ENCODE peak calls at places on chromosomes 11 and 22, in seven cellular contexts. J, B, L, R, I, K and G are unnamed samples.

GRCh38 chr11:78339483-78339882 is 78.1 kb downstream of the GAB2 start:
- DNase-seq in J (no peak), L (peak; percentile 8), I (no peak), R (no peak), K (no peak), B (no peak), G (no peak)

GRCh38 chr11:92596596-92597317 is 372.1 kb downstream of the FAT3 start:
- DNase-seq in J (peak; percentile 7), K (no peak), L (no peak), B (no peak), I (no peak), R (no peak), G (no peak)

GRCh38 chr22:50313600-50313999 is 6.2 kb upstream of the PLXNB2 start:
- DNase-seq in I (no peak), R (no peak), B (no peak), K (no peak), L (no peak), J (no peak), G (no peak)

GRCh38 chr11:17224727-17225126 is 16.9 kb upstream of the PIK3C2A start:
- DNase-seq in I (no peak), B (no peak), R (no peak), K (no peak), L (no peak), J (no peak), G (no peak)

GRCh38 chr11:79413258-79413657 is 27.6 kb downstream of the TENM4 start:
- DNase-seq in K (no peak), R (peak; percentile 94), J (peak; percentile 89), L (peak; percentile 18), I (no peak), B (no peak), G (peak; percentile 79)

GRCh38 chr11:24161587-24161986 is 335.3 kb upstream of the LUZP2 start:
- DNase-seq in J (no peak), L (no peak), B (no peak), I (no peak), K (no peak), R (no peak), G (no peak)

GRCh38 chr22:19882446-19883381 is 28.0 kb upstream of the GNB1L start:
- DNase-seq in I (no peak), J (no peak), B (peak; percentile 10), L (no peak), K (no peak), R (no peak), G (no peak)

GRCh38 chr11:82775736-82776346 is 42.2 kb upstream of the FAM181B start:
- DNase-seq in K (no peak), R (peak; percentile 47), L (no peak), J (peak; percentile 56), I (peak; percentile 53), B (no peak), G (peak; percentile 57)

GRCh38 chr22:50072714-50073538 is 12.3 kb downstream of the MLC1 start:
- DNase-seq in K (no peak), J (no peak), L (no peak), I (no peak), B (no peak), R (no peak), G (no peak)

GRCh38 chr11:17277024-17277584 is 565 bp downstream of the NUCB2 start:
- DNase-seq in I (peak; percentile 49), K (peak; percentile 56), J (peak; percentile 38), L (peak; percentile 70), B (no peak), R (peak; percentile 63), G (peak; percentile 46)

GRCh38 chr11:18332302-18332701 is 9.9 kb downstream of the GTF2H1 start:
- DNase-seq in B (no peak), L (no peak), J (no peak), R (no peak), I (peak; percentile 12), K (no peak), G (no peak)

GRCh38 chr22:37331034-37331428 is 48.7 kb downstream of the CYTH4 start:
- DNase-seq in J (peak; percentile 84), L (no peak), R (peak; percentile 79), I (no peak), K (no peak), B (no peak), G (peak; percentile 51)

GRCh38 chr11:20310596-20311394 is 52.7 kb upstream of the HTATIP2 start:
- DNase-seq in K (no peak), R (no peak), L (no peak), J (no peak), I (no peak), B (no peak), G (no peak)

GRCh38 chr11:36065436-36065835 is 121.6 kb downstream of the LDLRAD3 start:
- DNase-seq in J (no peak), K (no peak), I (no peak), B (no peak), R (peak; percentile 68), L (no peak), G (peak; percentile 79)

GRCh38 chr11:803770-804598 is 1.0 kb downstream of the PIDD1 start:
- DNase-seq in K (peak; percentile 61), B (no peak), L (peak; percentile 25), J (peak; percentile 53), I (no peak), R (no peak), G (no peak)

GRCh38 chr11:57762235-57762866 is 749 bp downstream of the CTNND1 start:
- DNase-seq in J (no peak), K (no peak), B (no peak), I (no peak), R (no peak), L (peak; percentile 21), G (no peak)

GRCh38 chr22:43277987-43278601 is 65.1 kb downstream of the SCUBE1 start:
- DNase-seq in J (no peak), R (no peak), I (no peak), B (no peak), L (peak; percentile 42), K (no peak), G (no peak)

GRCh38 chr11:48101044-48101733 is 115.4 kb upstream of the OR4B1 start:
- DNase-seq in L (no peak), K (no peak), I (no peak), R (no peak), B (no peak), J (no peak), G (no peak)

GRCh38 chr22:20847318-20847822 is 11.2 kb downstream of the PI4KA start:
- DNase-seq in R (no peak), L (no peak), K (no peak), J (no peak), B (no peak), I (no peak), G (no peak)

GRCh38 chr22:43777204-43777671 is 34.9 kb downstream of the EFCAB6 start:
- DNase-seq in K (no peak), R (peak; percentile 91), L (peak; percentile 21), I (no peak), J (peak; percentile 44), B (no peak), G (peak; percentile 47)

GRCh38 chr11:118921121-118921928 is 4.4 kb downstream of the BCL9L start:
- DNase-seq in L (no peak), I (no peak), B (no peak), R (peak; percentile 88), J (peak; percentile 76), K (no peak), G (peak; percentile 97)

GRCh38 chr11:2150206-2150847 is 10.7 kb downstream of the INS start:
- DNase-seq in I (no peak), J (peak; percentile 61), K (no peak), B (no peak), L (no peak), R (peak; percentile 59), G (peak; percentile 75)

GRCh38 chr11:56396047-56396446 is 16.4 kb upstream of the OR5AL1 start:
- DNase-seq in R (no peak), K (no peak), J (no peak), B (no peak), L (no peak), I (no peak), G (no peak)

GRCh38 chr11:61173456-61173855 is 12.2 kb upstream of the VPS37C start:
- DNase-seq in K (peak; percentile 6), B (no peak), I (no peak), R (peak; percentile 34), J (peak; percentile 38), L (peak; percentile 40), G (peak; percentile 35)

GRCh38 chr11:56849250-56849649 is 100.8 kb upstream of the OR9G4 start:
- DNase-seq in J (no peak), K (no peak), B (no peak), L (no peak), I (no peak), R (no peak), G (no peak)

GRCh38 chr22:23182289-23183106 is 2.2 kb downstream of the BCR start:
- DNase-seq in R (peak; percentile 19), I (peak; percentile 49), K (no peak), B (peak; percentile 49), L (peak; percentile 87), J (no peak), G (peak; percentile 30)

GRCh38 chr11:34773826-34774225 is 142.4 kb downstream of the APIP start:
- DNase-seq in L (no peak), K (peak; percentile 15), J (peak; percentile 51), R (peak; percentile 23), I (no peak), B (no peak), G (no peak)

GRCh38 chr22:43850529-43850928 is 11.8 kb downstream of the SULT4A1 start:
- DNase-seq in B (no peak), J (no peak), K (no peak), R (no peak), I (no peak), L (no peak), G (no peak)

GRCh38 chr11:7983832-7984590 is 3.1 kb upstream of the EIF3F start:
- DNase-seq in B (no peak), L (no peak), I (no peak), K (no peak), J (no peak), R (no peak), G (no peak)

GRCh38 chr22:40216041-40216756 is 38.5 kb downstream of the TNRC6B start:
- DNase-seq in K (no peak), J (no peak), B (peak; percentile 41), L (no peak), I (peak; percentile 36), R (no peak), G (no peak)